ENCODE peak calls at places on chromosomes 3 and 15, in seven cellular contexts. U is SW480; B is GM19239; J is natural killer cell treated with Interleukin-12 subunit alpha and Interleukin-12 subunit beta and Interleukin-15 and Interleukin-18, amount 100 ng/mL, for 72 hours; P is SW 1271; E is CD8-positive, alpha-beta memory T cell; V is tibial artery. I is an unnamed sample.

GRCh38 chr3:117537949-117538348 is 828.4 kb downstream of the TUSC7 start:
- DNase-seq in U (no peak), V (no peak), P (no peak), J (no peak), E (no peak), B (no peak), I (no peak)

GRCh38 chr15:64894395-64895056 is 17.2 kb upstream of the ANKDD1A start:
- DNase-seq in B (peak; percentile 46), J (no peak), V (no peak), U (no peak), P (no peak), E (peak; percentile 76), I (no peak)

GRCh38 chr15:57138260-57138895 is 219.9 kb downstream of the TCF12 start:
- DNase-seq in U (peak; percentile 46), V (no peak), P (peak; percentile 71), B (no peak), J (no peak), E (no peak), I (peak; percentile 73)

GRCh38 chr3:42830437-42831320 is 21.4 kb downstream of the ACKR2 start:
- DNase-seq in V (no peak), U (peak; percentile 51), B (no peak), J (no peak), P (peak; percentile 18), E (no peak), I (peak; percentile 47)

GRCh38 chr3:136671921-136672320 is 80.3 kb downstream of the STAG1 start:
- DNase-seq in J (no peak), V (no peak), P (no peak), B (no peak), U (no peak), E (no peak), I (no peak)

GRCh38 chr3:142878901-142879300 is 10.0 kb downstream of the PCOLCE2 start:
- DNase-seq in V (no peak), E (no peak), B (no peak), U (no peak), J (no peak), P (no peak), I (no peak)

GRCh38 chr3:128991355-128991895 is 2.5 kb downstream of the CFAP92 start:
- DNase-seq in E (no peak), V (no peak), U (no peak), B (no peak), P (no peak), J (no peak), I (no peak)

GRCh38 chr3:7456376-7456775 is 595.5 kb downstream of the GRM7 start:
- DNase-seq in P (no peak), B (no peak), E (no peak), V (no peak), U (no peak), J (no peak), I (no peak)

GRCh38 chr15:77069521-77070121 is 1.3 kb downstream of the TSPAN3 start:
- DNase-seq in B (no peak), V (no peak), E (no peak), P (no peak), U (no peak), J (no peak), I (peak; percentile 60)

GRCh38 chr3:159796744-159797143 is 191.9 kb upstream of the IL12A start:
- DNase-seq in P (peak; percentile 41), J (no peak), V (no peak), U (no peak), E (no peak), B (no peak), I (peak; percentile 66)

GRCh38 chr3:46477756-46478155 is 13.1 kb upstream of the LTF start:
- DNase-seq in J (no peak), P (no peak), B (no peak), E (no peak), U (no peak), V (no peak), I (no peak)

GRCh38 chr3:114241259-114241658 is 3.9 kb upstream of the ZNF80 start:
- DNase-seq in U (no peak), B (no peak), E (no peak), V (no peak), P (no peak), J (no peak), I (no peak)

GRCh38 chr3:85483986-85484385 is 525.2 kb downstream of the CADM2 start:
- DNase-seq in P (no peak), J (no peak), U (no peak), E (no peak), B (no peak), V (no peak), I (no peak)

GRCh38 chr3:137767146-137768020 is 3.3 kb downstream of the SOX14 start:
- DNase-seq in V (no peak), U (no peak), J (no peak), B (no peak), P (no peak), E (no peak), I (no peak)

GRCh38 chr3:186268616-186269448 is 93.2 kb downstream of the DGKG start:
- DNase-seq in V (no peak), B (no peak), P (no peak), U (peak; percentile 27), J (no peak), E (no peak), I (no peak)